ENCODE peak calls at places on chromosomes 1 and 21, in six cellular contexts. P, S, I, V, B and M are unnamed samples.

GRCh38 chr21:38760017-38760761 is 45.5 kb upstream of the ETS2 start:
- ATAC-seq in P (no peak), S (no peak), I (no peak), V (no peak), B (peak; percentile 72), M (no peak)

GRCh38 chr1:25858494-25858893 is 763 bp downstream of the AUNIP start:
- ATAC-seq in P (peak; percentile 13), S (no peak), I (peak; percentile 31), V (no peak), B (peak; percentile 1), M (no peak)

GRCh38 chr1:150551784-150552691 is 2.8 kb downstream of the ADAMTSL4 start:
- ATAC-seq in P (peak; percentile 74), S (peak; percentile 5), I (peak; percentile 41), V (peak; percentile 72), B (peak; percentile 67), M (peak; percentile 78)

GRCh38 chr1:154329152-154329521 is 3.8 kb downstream of the ATP8B2 start:
- ATAC-seq in P (no peak), S (no peak), I (no peak), V (no peak), B (no peak), M (no peak)

GRCh38 chr1:107618539-107618938 is 346.4 kb downstream of the VAV3 start:
- ATAC-seq in P (no peak), S (no peak), I (no peak), V (no peak), B (no peak), M (no peak)

GRCh38 chr1:61368366-61368765 is 286.0 kb downstream of the NFIA start:
- ATAC-seq in P (no peak), S (no peak), I (no peak), V (no peak), B (no peak), M (no peak)

GRCh38 chr1:43284065-43284464 is 1.3 kb downstream of the C1orf210 start:
- ATAC-seq in P (no peak), S (no peak), I (no peak), V (no peak), B (no peak), M (no peak)

GRCh38 chr1:236808564-236809130 is 13.6 kb downstream of the MTR start:
- ATAC-seq in P (no peak), S (no peak), I (no peak), V (no peak), B (no peak), M (no peak)

GRCh38 chr1:91791691-91792392 is 94.1 kb downstream of the TGFBR3 start:
- ATAC-seq in P (no peak), S (peak; percentile 50), I (no peak), V (no peak), B (no peak), M (no peak)

GRCh38 chr1:220776725-220777326 is 9.9 kb upstream of the MTARC1 start:
- ATAC-seq in P (peak; percentile 100), S (peak; percentile 93), I (peak; percentile 100), V (peak; percentile 92), B (peak; percentile 100), M (peak; percentile 92)

GRCh38 chr1:206963119-206963712 is 7.0 kb downstream of the FCAMR start:
- ATAC-seq in P (no peak), S (no peak), I (no peak), V (no peak), B (no peak), M (no peak)

GRCh38 chr1:64623750-64624445 is 121.0 kb upstream of the RAVER2 start:
- ATAC-seq in P (no peak), S (no peak), I (peak; percentile 32), V (no peak), B (no peak), M (no peak)

GRCh38 chr1:56453016-56453721 is 126.2 kb downstream of the PLPP3 start:
- ATAC-seq in P (no peak), S (peak; percentile 9), I (no peak), V (peak; percentile 54), B (no peak), M (peak; percentile 37)

GRCh38 chr1:220786337-220787068 is at the start of gene MTARC1:
- ATAC-seq in P (peak; percentile 93), S (peak; percentile 81), I (peak; percentile 90), V (peak; percentile 81), B (peak; percentile 34), M (peak; percentile 75)

GRCh38 chr1:92968138-92969032 is 7.1 kb upstream of the DIPK1A start:
- ATAC-seq in P (peak; percentile 85), S (peak; percentile 84), I (peak; percentile 71), V (no peak), B (peak; percentile 64), M (no peak)

GRCh38 chr1:94820918-94821317 is 761 bp downstream of the SLC44A3 start:
- ATAC-seq in P (peak; percentile 22), S (no peak), I (no peak), V (peak; percentile 59), B (no peak), M (no peak)

GRCh38 chr1:162035241-162035640 is 11.6 kb upstream of the OLFML2B start:
- ATAC-seq in P (peak; percentile 28), S (no peak), I (no peak), V (no peak), B (no peak), M (no peak)

GRCh38 chr1:66770694-66771093 is 18.4 kb downstream of the DYNLT5 start:
- ATAC-seq in P (no peak), S (no peak), I (no peak), V (no peak), B (no peak), M (no peak)

GRCh38 chr1:115791816-115792215 is 23.3 kb upstream of the CASQ2 start:
- ATAC-seq in P (no peak), S (no peak), I (no peak), V (no peak), B (no peak), M (no peak)

GRCh38 chr1:167077868-167078210 is 12.3 kb downstream of the GPA33 start:
- ATAC-seq in P (no peak), S (no peak), I (no peak), V (no peak), B (no peak), M (no peak)

GRCh38 chr1:25566730-25567341 is 23.4 kb downstream of the LDLRAP1 start:
- ATAC-seq in P (no peak), S (no peak), I (no peak), V (peak; percentile 16), B (no peak), M (peak; percentile 83)

GRCh38 chr1:107820797-107821196 is 144.2 kb downstream of the VAV3 start:
- ATAC-seq in P (no peak), S (no peak), I (no peak), V (no peak), B (no peak), M (no peak)

GRCh38 chr1:10827377-10828333 is 31.2 kb upstream of the CASZ1 start:
- ATAC-seq in P (no peak), S (no peak), I (no peak), V (no peak), B (no peak), M (no peak)

GRCh38 chr1:54137532-54138061 is 15.2 kb downstream of the CDCP2 start:
- ATAC-seq in P (no peak), S (no peak), I (peak; percentile 37), V (no peak), B (peak; percentile 11), M (no peak)

GRCh38 chr21:45643021-45643980 is at the start of gene PCBP3:
- ATAC-seq in P (no peak), S (peak; percentile 86), I (peak; percentile 91), V (peak; percentile 97), B (peak; percentile 97), M (peak; percentile 90)
- TF ChIP-seq POLR2A in P (no peak), S (peak; percentile 65), I (peak; percentile 33), V (no peak), B (no peak), M (peak; percentile 81)

GRCh38 chr1:84347547-84348239 is 46.2 kb downstream of the SAMD13 start:
- ATAC-seq in P (no peak), S (no peak), I (no peak), V (no peak), B (no peak), M (no peak)

GRCh38 chr1:84352298-84353106 is 45.8 kb upstream of the DNASE2B start:
- ATAC-seq in P (no peak), S (no peak), I (no peak), V (no peak), B (no peak), M (no peak)

GRCh38 chr1:84348240-84348555 is 46.7 kb downstream of the SAMD13 start:
- ATAC-seq in P (no peak), S (no peak), I (no peak), V (no peak), B (no peak), M (no peak)

GRCh38 chr1:84350550-84350949 is 47.7 kb upstream of the DNASE2B start:
- ATAC-seq in P (no peak), S (no peak), I (no peak), V (no peak), B (no peak), M (no peak)

DNA sequence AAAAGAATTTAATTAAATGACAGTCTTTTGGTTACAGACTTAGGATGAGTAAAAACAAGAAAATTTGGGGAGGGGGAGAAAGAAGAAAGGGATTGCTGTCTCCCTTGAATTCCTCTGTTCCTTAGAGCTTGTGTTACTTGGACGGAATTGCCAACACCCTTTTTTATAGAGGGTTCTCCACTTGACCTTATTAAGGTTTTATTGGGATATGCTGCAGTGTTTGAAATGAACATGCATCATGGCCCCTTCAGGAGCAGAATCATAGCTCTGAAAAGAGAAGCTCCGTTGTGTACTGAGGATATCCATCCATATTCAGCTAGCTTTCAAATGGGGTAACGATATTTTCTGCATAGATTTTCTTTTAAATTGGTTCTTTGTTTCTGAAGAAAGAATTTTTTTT is 48.2 kb upstream of the DNASE2B start:
- ATAC-seq in P (no peak), S (no peak), I (no peak), V (no peak), B (no peak), M (no peak)
- TF ChIP-seq EP300 in P (no peak), S (no peak), I (no peak), V (no peak), B (no peak), M (no peak)

GRCh38 chr1:82400521-82400920 is 599.8 kb downstream of the ADGRL2 start:
- ATAC-seq in P (no peak), S (no peak), I (no peak), V (no peak), B (no peak), M (no peak)

GRCh38 chr1:82399093-82399492 is 598.4 kb downstream of the ADGRL2 start:
- ATAC-seq in P (no peak), S (no peak), I (no peak), V (no peak), B (no peak), M (no peak)

GRCh38 chr1:82401116-82401515 is 600.4 kb downstream of the ADGRL2 start:
- ATAC-seq in P (no peak), S (no peak), I (no peak), V (no peak), B (no peak), M (no peak)

GRCh38 chr1:82395450-82395849 is 594.7 kb downstream of the ADGRL2 start:
- ATAC-seq in P (no peak), S (peak; percentile 67), I (no peak), V (no peak), B (no peak), M (no peak)

GRCh38 chr1:82398357-82398756 is 597.6 kb downstream of the ADGRL2 start:
- ATAC-seq in P (no peak), S (no peak), I (no peak), V (no peak), B (no peak), M (no peak)
- H3K4me3 ChIP-seq in P (no peak overlapping the region), S (no peak overlapping the region), I (no peak overlapping the region), V (no peak overlapping the region), B (no peak overlapping the region), M (no peak overlapping the region)

GRCh38 chr1:89405275-89405929 is 41.5 kb downstream of the GBP6 start:
- ATAC-seq in P (no peak), S (no peak), I (no peak), V (no peak), B (no peak), M (no peak)

GRCh38 chr1:89407355-89407754 is 43.5 kb downstream of the GBP6 start:
- ATAC-seq in P (no peak), S (no peak), I (no peak), V (peak; percentile 43), B (no peak), M (peak; percentile 69)
- TF ChIP-seq POLR2A in P (no peak), S (no peak), I (no peak), V (no peak), B (no peak), M (no peak)